ENCODE peak calls at places on chromosomes 5 and 9, in seven cellular contexts. One of them, this sample, is unnamed.

GRCh38 chr5:71586052-71586940 is 844 bp upstream of the MCCC2 start:
- DNase-seq in pancreas: no peak
- DNase-seq in heart right ventricle: no peak
- DNase-seq in left ventricle myocardium inferior: no peak
- DNase-seq in neural crest cell: no peak
- DNase-seq in B cell: no peak
- DNase-seq in WTC11: no peak
- DNase-seq in this sample: no peak

GRCh38 chr5:17216176-17216973 is 1.1 kb upstream of the BASP1 start:
- DNase-seq in pancreas: peak
- DNase-seq in heart right ventricle: peak
- DNase-seq in left ventricle myocardium inferior: peak
- DNase-seq in neural crest cell: peak
- DNase-seq in B cell: peak
- DNase-seq in WTC11: peak
- DNase-seq in this sample: no peak

GRCh38 chr5:40453689-40454088 is 226.0 kb upstream of the PTGER4 start:
- DNase-seq in pancreas: no peak
- DNase-seq in heart right ventricle: no peak
- DNase-seq in left ventricle myocardium inferior: no peak
- DNase-seq in neural crest cell: no peak
- DNase-seq in B cell: no peak
- DNase-seq in WTC11: no peak
- DNase-seq in this sample: no peak

GRCh38 chr5:151678713-151679112 is 8.0 kb downstream of the SPARC start:
- DNase-seq in pancreas: no peak
- DNase-seq in heart right ventricle: no peak
- DNase-seq in left ventricle myocardium inferior: no peak
- DNase-seq in neural crest cell: no peak
- DNase-seq in B cell: no peak
- DNase-seq in WTC11: no peak
- DNase-seq in this sample: no peak

GRCh38 chr9:131366745-131367401 is 27.0 kb upstream of the PRRC2B start:
- DNase-seq in pancreas: peak
- DNase-seq in heart right ventricle: no peak
- DNase-seq in left ventricle myocardium inferior: peak
- DNase-seq in neural crest cell: no peak
- DNase-seq in B cell: no peak
- DNase-seq in WTC11: peak
- DNase-seq in this sample: no peak

GRCh38 chr5:143569213-143569663 is 165.8 kb upstream of the NR3C1 start:
- DNase-seq in pancreas: no peak
- DNase-seq in heart right ventricle: no peak
- DNase-seq in left ventricle myocardium inferior: no peak
- DNase-seq in neural crest cell: no peak
- DNase-seq in B cell: no peak
- DNase-seq in WTC11: no peak
- DNase-seq in this sample: no peak

GRCh38 chr9:127561491-127562270 is 50.4 kb upstream of the STXBP1 start:
- DNase-seq in pancreas: peak
- DNase-seq in heart right ventricle: peak
- DNase-seq in left ventricle myocardium inferior: peak
- DNase-seq in neural crest cell: no peak
- DNase-seq in B cell: no peak
- DNase-seq in WTC11: no peak
- DNase-seq in this sample: no peak

GRCh38 chr9:89351584-89351983 is 33.3 kb downstream of the SECISBP2 start:
- DNase-seq in pancreas: no peak
- DNase-seq in heart right ventricle: no peak
- DNase-seq in left ventricle myocardium inferior: no peak
- DNase-seq in neural crest cell: no peak
- DNase-seq in B cell: no peak
- DNase-seq in WTC11: no peak
- DNase-seq in this sample: no peak

GRCh38 chr5:86997501-86997900 is 270.2 kb upstream of the RASA1 start:
- DNase-seq in pancreas: no peak
- DNase-seq in heart right ventricle: no peak
- DNase-seq in left ventricle myocardium inferior: no peak
- DNase-seq in neural crest cell: no peak
- DNase-seq in B cell: no peak
- DNase-seq in WTC11: no peak
- DNase-seq in this sample: no peak

GRCh38 chr5:167699434-167699833 is 592.0 kb upstream of the WWC1 start:
- DNase-seq in pancreas: no peak
- DNase-seq in heart right ventricle: no peak
- DNase-seq in left ventricle myocardium inferior: no peak
- DNase-seq in neural crest cell: no peak
- DNase-seq in B cell: no peak
- DNase-seq in WTC11: no peak
- DNase-seq in this sample: no peak

GRCh38 chr9:126526218-126527108 is 87.3 kb upstream of the LMX1B start:
- DNase-seq in pancreas: no peak
- DNase-seq in heart right ventricle: no peak
- DNase-seq in left ventricle myocardium inferior: no peak
- DNase-seq in neural crest cell: no peak
- DNase-seq in B cell: no peak
- DNase-seq in WTC11: no peak
- DNase-seq in this sample: no peak

GRCh38 chr9:112075009-112075378 is 100.1 kb downstream of the SUSD1 start:
- DNase-seq in pancreas: no peak
- DNase-seq in heart right ventricle: no peak
- DNase-seq in left ventricle myocardium inferior: no peak
- DNase-seq in neural crest cell: no peak
- DNase-seq in B cell: no peak
- DNase-seq in WTC11: no peak
- DNase-seq in this sample: no peak

GRCh38 chr9:138043061-138043410 is 165.5 kb downstream of the CACNA1B start:
- DNase-seq in pancreas: no peak
- DNase-seq in heart right ventricle: no peak
- DNase-seq in left ventricle myocardium inferior: no peak
- DNase-seq in neural crest cell: no peak
- DNase-seq in B cell: no peak
- DNase-seq in WTC11: no peak
- DNase-seq in this sample: no peak

GRCh38 chr5:159049844-159050318 is 49.8 kb downstream of the EBF1 start:
- DNase-seq in pancreas: no peak
- DNase-seq in heart right ventricle: no peak
- DNase-seq in left ventricle myocardium inferior: no peak
- DNase-seq in neural crest cell: no peak
- DNase-seq in B cell: no peak
- DNase-seq in WTC11: no peak
- DNase-seq in this sample: no peak

GRCh38 chr5:94983861-94984535 is 300.9 kb downstream of the MCTP1 start:
- DNase-seq in pancreas: no peak
- DNase-seq in heart right ventricle: no peak
- DNase-seq in left ventricle myocardium inferior: no peak
- DNase-seq in neural crest cell: no peak
- DNase-seq in B cell: no peak
- DNase-seq in WTC11: no peak
- DNase-seq in this sample: no peak

GRCh38 chr5:134509308-134510040 is 16.0 kb upstream of the JADE2 start:
- DNase-seq in pancreas: peak
- DNase-seq in heart right ventricle: no peak
- DNase-seq in left ventricle myocardium inferior: no peak
- DNase-seq in neural crest cell: no peak
- DNase-seq in B cell: no peak
- DNase-seq in WTC11: no peak
- DNase-seq in this sample: no peak

GRCh38 chr9:37971107-37971459 is 67.2 kb upstream of the SLC25A51 start:
- DNase-seq in pancreas: no peak
- DNase-seq in heart right ventricle: no peak
- DNase-seq in left ventricle myocardium inferior: no peak
- DNase-seq in neural crest cell: no peak
- DNase-seq in B cell: no peak
- DNase-seq in WTC11: no peak
- DNase-seq in this sample: no peak

GRCh38 chr9:38345851-38346755 is 46.4 kb upstream of the ALDH1B1 start:
- DNase-seq in pancreas: no peak
- DNase-seq in heart right ventricle: no peak
- DNase-seq in left ventricle myocardium inferior: no peak
- DNase-seq in neural crest cell: no peak
- DNase-seq in B cell: no peak
- DNase-seq in WTC11: no peak
- DNase-seq in this sample: no peak

DNA sequence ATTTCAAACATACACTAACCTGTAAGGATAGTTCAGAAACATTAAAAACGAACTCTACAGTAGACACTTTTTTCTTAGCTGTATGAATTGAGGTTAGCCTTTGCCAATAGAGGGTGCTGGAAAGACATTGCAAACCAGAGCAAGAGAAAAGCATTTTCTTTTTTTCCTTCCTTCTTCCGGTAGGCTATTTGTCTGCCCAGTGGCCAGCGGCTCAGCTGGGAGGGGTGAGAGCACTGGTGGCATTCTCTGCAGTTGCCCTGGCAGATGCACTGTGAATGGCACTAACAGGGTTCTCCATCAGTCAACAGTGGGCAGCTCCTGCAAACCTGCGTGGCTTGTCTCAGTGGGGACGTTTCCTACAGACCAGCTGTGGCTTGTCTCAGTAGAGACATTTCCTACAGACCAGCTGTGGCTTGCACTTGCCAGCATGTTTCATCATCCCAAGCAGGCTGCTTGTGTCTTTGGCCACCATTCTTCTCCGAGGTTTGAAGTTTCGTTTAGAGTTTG is 984.5 kb upstream of the CDH18 start:
- DNase-seq in pancreas: peak
- DNase-seq in heart right ventricle: peak
- DNase-seq in left ventricle myocardium inferior: peak
- DNase-seq in neural crest cell: no peak
- DNase-seq in B cell: no peak
- DNase-seq in WTC11: peak
- DNase-seq in this sample: no peak
- TF ChIP-seq CTCF in pancreas: no peak
- TF ChIP-seq CTCF in heart right ventricle: peak
- TF ChIP-seq CTCF in left ventricle myocardium inferior: no peak
- TF ChIP-seq CTCF in neural crest cell: peak
- TF ChIP-seq CTCF in B cell: peak
- TF ChIP-seq CTCF in WTC11: no peak
- TF ChIP-seq CTCF in this sample: no peak

GRCh38 chr9:136194540-136194939 is 10.4 kb downstream of the LHX3 start:
- DNase-seq in pancreas: no peak
- DNase-seq in heart right ventricle: no peak
- DNase-seq in left ventricle myocardium inferior: no peak
- DNase-seq in neural crest cell: no peak
- DNase-seq in B cell: no peak
- DNase-seq in WTC11: no peak
- DNase-seq in this sample: no peak
- TF ChIP-seq CTCF in pancreas: no peak
- TF ChIP-seq CTCF in heart right ventricle: no peak
- TF ChIP-seq CTCF in left ventricle myocardium inferior: no peak
- TF ChIP-seq CTCF in neural crest cell: no peak
- TF ChIP-seq CTCF in B cell: no peak
- TF ChIP-seq CTCF in WTC11: no peak
- TF ChIP-seq CTCF in this sample: no peak

GRCh38 chr5:132777209-132778069 is at the start of gene SEPTIN8:
- DNase-seq in pancreas: peak
- DNase-seq in heart right ventricle: peak
- DNase-seq in left ventricle myocardium inferior: peak
- DNase-seq in neural crest cell: peak
- DNase-seq in B cell: peak
- DNase-seq in WTC11: peak
- DNase-seq in this sample: peak

GRCh38 chr5:132775439-132776076 is 1.5 kb downstream of the SEPTIN8 start:
- DNase-seq in pancreas: no peak
- DNase-seq in heart right ventricle: no peak
- DNase-seq in left ventricle myocardium inferior: no peak
- DNase-seq in neural crest cell: no peak
- DNase-seq in B cell: no peak
- DNase-seq in WTC11: no peak
- DNase-seq in this sample: no peak

GRCh38 chr5:132776932-132777208 is 169 bp downstream of the SEPTIN8 start:
- DNase-seq in pancreas: no peak
- DNase-seq in heart right ventricle: no peak
- DNase-seq in left ventricle myocardium inferior: no peak
- DNase-seq in neural crest cell: no peak
- DNase-seq in B cell: no peak
- DNase-seq in WTC11: no peak
- DNase-seq in this sample: no peak

GRCh38 chr5:132774896-132775295 is 2.1 kb downstream of the SEPTIN8 start:
- DNase-seq in pancreas: no peak
- DNase-seq in heart right ventricle: peak
- DNase-seq in left ventricle myocardium inferior: no peak
- DNase-seq in neural crest cell: no peak
- DNase-seq in B cell: no peak
- DNase-seq in WTC11: no peak
- DNase-seq in this sample: no peak

GRCh38 chr5:132776077-132776931 is 735 bp downstream of the SEPTIN8 start:
- DNase-seq in pancreas: peak
- DNase-seq in heart right ventricle: peak
- DNase-seq in left ventricle myocardium inferior: peak
- DNase-seq in neural crest cell: peak
- DNase-seq in B cell: no peak
- DNase-seq in WTC11: peak
- DNase-seq in this sample: no peak
- TF ChIP-seq CTCF in pancreas: no peak
- TF ChIP-seq CTCF in heart right ventricle: no peak
- TF ChIP-seq CTCF in left ventricle myocardium inferior: no peak
- TF ChIP-seq CTCF in neural crest cell: no peak
- TF ChIP-seq CTCF in B cell: no peak
- TF ChIP-seq CTCF in WTC11: no peak
- TF ChIP-seq CTCF in this sample: no peak

GRCh38 chr5:31186672-31187267 is 6.7 kb upstream of the CDH6 start:
- DNase-seq in pancreas: no peak
- DNase-seq in heart right ventricle: no peak
- DNase-seq in left ventricle myocardium inferior: no peak
- DNase-seq in neural crest cell: no peak
- DNase-seq in B cell: no peak
- DNase-seq in WTC11: no peak
- DNase-seq in this sample: no peak
- TF ChIP-seq CTCF in pancreas: no peak
- TF ChIP-seq CTCF in heart right ventricle: peak
- TF ChIP-seq CTCF in left ventricle myocardium inferior: peak
- TF ChIP-seq CTCF in neural crest cell: peak
- TF ChIP-seq CTCF in B cell: peak
- TF ChIP-seq CTCF in WTC11: peak
- TF ChIP-seq CTCF in this sample: peak